ENCODE peak calls at places on chromosomes 13 and 19, in eight cellular contexts. One of them, this sample, is unnamed.
A peak's percentile ranks its signal among the peaks of the same experiment; 100 is the strongest.

GRCh38 chr13:74134226-74134776 is at the start of gene KLF12:
- DNase-seq in AG04449: peak; percentile 67
- DNase-seq in astrocyte of the cerebellum: peak; percentile 90
- DNase-seq in dorsolateral prefrontal cortex: peak; percentile 23
- DNase-seq in esophagus muscularis mucosa: peak; percentile 95
- DNase-seq in pancreas: peak; percentile 82
- DNase-seq in fibroblast of pulmonary artery: peak; percentile 95
- DNase-seq in testis: peak; percentile 84
- DNase-seq in this sample: peak; percentile 58

GRCh38 chr13:39107484-39108040 is 69.3 kb downstream of the NHLRC3 start:
- DNase-seq in AG04449: no peak
- DNase-seq in astrocyte of the cerebellum: no peak
- DNase-seq in dorsolateral prefrontal cortex: no peak
- DNase-seq in esophagus muscularis mucosa: no peak
- DNase-seq in pancreas: no peak
- DNase-seq in fibroblast of pulmonary artery: no peak
- DNase-seq in testis: no peak
- DNase-seq in this sample: no peak

GRCh38 chr13:91133941-91134772 is 213.3 kb upstream of the MIR17HG start:
- DNase-seq in AG04449: no peak
- DNase-seq in astrocyte of the cerebellum: peak; percentile 58
- DNase-seq in dorsolateral prefrontal cortex: no peak
- DNase-seq in esophagus muscularis mucosa: no peak
- DNase-seq in pancreas: peak; percentile 19
- DNase-seq in fibroblast of pulmonary artery: peak; percentile 79
- DNase-seq in testis: peak; percentile 63
- DNase-seq in this sample: no peak

GRCh38 chr19:47035127-47035494 is 13.3 kb downstream of the TMEM160 start:
- DNase-seq in AG04449: no peak
- DNase-seq in astrocyte of the cerebellum: no peak
- DNase-seq in dorsolateral prefrontal cortex: no peak
- DNase-seq in esophagus muscularis mucosa: no peak
- DNase-seq in pancreas: no peak
- DNase-seq in fibroblast of pulmonary artery: no peak
- DNase-seq in testis: no peak
- DNase-seq in this sample: no peak

GRCh38 chr13:107866666-107867623 is 348.4 kb downstream of the LIG4 start:
- DNase-seq in AG04449: no peak
- DNase-seq in astrocyte of the cerebellum: peak; percentile 9
- DNase-seq in dorsolateral prefrontal cortex: peak; percentile 24
- DNase-seq in esophagus muscularis mucosa: no peak
- DNase-seq in pancreas: no peak
- DNase-seq in fibroblast of pulmonary artery: peak; percentile 39
- DNase-seq in testis: peak; percentile 60
- DNase-seq in this sample: no peak

GRCh38 chr19:12884926-12885748 is 1.9 kb downstream of the KLF1 start:
- DNase-seq in AG04449: no peak
- DNase-seq in astrocyte of the cerebellum: no peak
- DNase-seq in dorsolateral prefrontal cortex: peak; percentile 53
- DNase-seq in esophagus muscularis mucosa: no peak
- DNase-seq in pancreas: peak; percentile 89
- DNase-seq in fibroblast of pulmonary artery: peak; percentile 60
- DNase-seq in testis: peak; percentile 78
- DNase-seq in this sample: no peak

GRCh38 chr13:114328034-114328433 is 13.7 kb downstream of the CHAMP1 start:
- DNase-seq in AG04449: no peak
- DNase-seq in astrocyte of the cerebellum: no peak
- DNase-seq in dorsolateral prefrontal cortex: no peak
- DNase-seq in esophagus muscularis mucosa: no peak
- DNase-seq in pancreas: no peak
- DNase-seq in fibroblast of pulmonary artery: no peak
- DNase-seq in testis: no peak
- DNase-seq in this sample: no peak

GRCh38 chr19:31742249-31742648 is 393.0 kb upstream of the TSHZ3 start:
- DNase-seq in AG04449: no peak
- DNase-seq in astrocyte of the cerebellum: no peak
- DNase-seq in dorsolateral prefrontal cortex: no peak
- DNase-seq in esophagus muscularis mucosa: no peak
- DNase-seq in pancreas: no peak
- DNase-seq in fibroblast of pulmonary artery: no peak
- DNase-seq in testis: no peak
- DNase-seq in this sample: no peak

GRCh38 chr19:53002479-53002878 is 11.2 kb upstream of the ERVV-1 start:
- DNase-seq in AG04449: no peak
- DNase-seq in astrocyte of the cerebellum: no peak
- DNase-seq in dorsolateral prefrontal cortex: no peak
- DNase-seq in esophagus muscularis mucosa: no peak
- DNase-seq in pancreas: no peak
- DNase-seq in fibroblast of pulmonary artery: no peak
- DNase-seq in testis: no peak
- DNase-seq in this sample: no peak

GRCh38 chr13:33283195-33283910 is 2.2 kb downstream of the STARD13 start:
- DNase-seq in AG04449: no peak
- DNase-seq in astrocyte of the cerebellum: no peak
- DNase-seq in dorsolateral prefrontal cortex: no peak
- DNase-seq in esophagus muscularis mucosa: no peak
- DNase-seq in pancreas: no peak
- DNase-seq in fibroblast of pulmonary artery: no peak
- DNase-seq in testis: no peak
- DNase-seq in this sample: no peak

GRCh38 chr13:27177852-27178251 is 6.2 kb upstream of the USP12 start:
- DNase-seq in AG04449: no peak
- DNase-seq in astrocyte of the cerebellum: no peak
- DNase-seq in dorsolateral prefrontal cortex: no peak
- DNase-seq in esophagus muscularis mucosa: no peak
- DNase-seq in pancreas: no peak
- DNase-seq in fibroblast of pulmonary artery: no peak
- DNase-seq in testis: no peak
- DNase-seq in this sample: no peak

GRCh38 chr13:27970382-27971235 is 1.5 kb upstream of the CDX2 start:
- DNase-seq in AG04449: no peak
- DNase-seq in astrocyte of the cerebellum: no peak
- DNase-seq in dorsolateral prefrontal cortex: no peak
- DNase-seq in esophagus muscularis mucosa: no peak
- DNase-seq in pancreas: no peak
- DNase-seq in fibroblast of pulmonary artery: no peak
- DNase-seq in testis: no peak
- DNase-seq in this sample: no peak

GRCh38 chr13:112898786-112899617 is 70.0 kb upstream of the MCF2L start:
- DNase-seq in AG04449: no peak
- DNase-seq in astrocyte of the cerebellum: no peak
- DNase-seq in dorsolateral prefrontal cortex: no peak
- DNase-seq in esophagus muscularis mucosa: no peak
- DNase-seq in pancreas: no peak
- DNase-seq in fibroblast of pulmonary artery: no peak
- DNase-seq in testis: no peak
- DNase-seq in this sample: no peak

GRCh38 chr19:19217110-19217509 is 5.4 kb downstream of the NCAN start:
- DNase-seq in AG04449: no peak
- DNase-seq in astrocyte of the cerebellum: no peak
- DNase-seq in dorsolateral prefrontal cortex: no peak
- DNase-seq in esophagus muscularis mucosa: no peak
- DNase-seq in pancreas: no peak
- DNase-seq in fibroblast of pulmonary artery: peak; percentile 48
- DNase-seq in testis: no peak
- DNase-seq in this sample: no peak

GRCh38 chr19:14530505-14530904 is 1.1 kb downstream of the TECR start:
- DNase-seq in AG04449: no peak
- DNase-seq in astrocyte of the cerebellum: no peak
- DNase-seq in dorsolateral prefrontal cortex: no peak
- DNase-seq in esophagus muscularis mucosa: no peak
- DNase-seq in pancreas: no peak
- DNase-seq in fibroblast of pulmonary artery: no peak
- DNase-seq in testis: no peak
- DNase-seq in this sample: no peak

GRCh38 chr19:23075031-23075733 is 41.6 kb upstream of the ZNF730 start:
- DNase-seq in AG04449: no peak
- DNase-seq in astrocyte of the cerebellum: peak; percentile 33
- DNase-seq in dorsolateral prefrontal cortex: no peak
- DNase-seq in esophagus muscularis mucosa: no peak
- DNase-seq in pancreas: peak; percentile 43
- DNase-seq in fibroblast of pulmonary artery: peak; percentile 80
- DNase-seq in testis: peak; percentile 85
- DNase-seq in this sample: no peak

GRCh38 chr19:19223636-19224035 is 11.9 kb downstream of the NCAN start:
- DNase-seq in AG04449: no peak
- DNase-seq in astrocyte of the cerebellum: no peak
- DNase-seq in dorsolateral prefrontal cortex: no peak
- DNase-seq in esophagus muscularis mucosa: no peak
- DNase-seq in pancreas: no peak
- DNase-seq in fibroblast of pulmonary artery: no peak
- DNase-seq in testis: no peak
- DNase-seq in this sample: no peak

GRCh38 chr19:45069056-45069455 is 7.2 kb downstream of the ZNF296 start:
- DNase-seq in AG04449: no peak
- DNase-seq in astrocyte of the cerebellum: no peak
- DNase-seq in dorsolateral prefrontal cortex: no peak
- DNase-seq in esophagus muscularis mucosa: no peak
- DNase-seq in pancreas: no peak
- DNase-seq in fibroblast of pulmonary artery: no peak
- DNase-seq in testis: peak; percentile 39
- DNase-seq in this sample: no peak

GRCh38 chr19:5257155-5258045 is 83.2 kb downstream of the PTPRS start:
- DNase-seq in AG04449: no peak
- DNase-seq in astrocyte of the cerebellum: no peak
- DNase-seq in dorsolateral prefrontal cortex: no peak
- DNase-seq in esophagus muscularis mucosa: no peak
- DNase-seq in pancreas: no peak
- DNase-seq in fibroblast of pulmonary artery: no peak
- DNase-seq in testis: no peak
- DNase-seq in this sample: no peak

GRCh38 chr19:5253403-5254110 is 87.1 kb downstream of the PTPRS start:
- DNase-seq in AG04449: no peak
- DNase-seq in astrocyte of the cerebellum: no peak
- DNase-seq in dorsolateral prefrontal cortex: no peak
- DNase-seq in esophagus muscularis mucosa: no peak
- DNase-seq in pancreas: no peak
- DNase-seq in fibroblast of pulmonary artery: no peak
- DNase-seq in testis: no peak
- DNase-seq in this sample: no peak

GRCh38 chr19:5254543-5254942 is 86.1 kb downstream of the PTPRS start:
- DNase-seq in AG04449: no peak
- DNase-seq in astrocyte of the cerebellum: no peak
- DNase-seq in dorsolateral prefrontal cortex: no peak
- DNase-seq in esophagus muscularis mucosa: no peak
- DNase-seq in pancreas: no peak
- DNase-seq in fibroblast of pulmonary artery: no peak
- DNase-seq in testis: no peak
- DNase-seq in this sample: no peak

GRCh38 chr19:5255602-5256231 is 84.9 kb downstream of the PTPRS start:
- DNase-seq in AG04449: no peak
- DNase-seq in astrocyte of the cerebellum: no peak
- DNase-seq in dorsolateral prefrontal cortex: no peak
- DNase-seq in esophagus muscularis mucosa: no peak
- DNase-seq in pancreas: no peak
- DNase-seq in fibroblast of pulmonary artery: no peak
- DNase-seq in testis: no peak
- DNase-seq in this sample: no peak

DNA sequence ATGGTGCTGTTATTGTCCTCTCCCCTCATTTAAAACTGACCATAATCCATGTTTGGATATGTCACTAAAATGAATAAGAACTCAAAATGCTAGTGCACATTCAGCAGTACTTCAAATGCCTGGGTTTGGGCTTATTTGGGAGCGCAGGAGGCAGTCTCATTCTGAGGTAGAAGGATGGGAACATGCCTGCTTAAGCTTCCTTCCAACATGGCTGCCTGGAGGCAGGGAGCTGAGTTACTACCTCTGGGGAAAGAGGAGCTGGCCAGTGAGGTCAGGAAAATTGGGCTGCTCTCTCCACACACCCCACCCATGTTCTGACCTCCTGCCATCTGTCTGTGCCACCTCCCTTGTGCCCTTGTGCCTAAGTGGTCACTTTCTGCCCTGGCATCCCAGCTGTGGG is 85.7 kb downstream of the PTPRS start:
- DNase-seq in AG04449: no peak
- DNase-seq in astrocyte of the cerebellum: no peak
- DNase-seq in dorsolateral prefrontal cortex: no peak
- DNase-seq in esophagus muscularis mucosa: no peak
- DNase-seq in pancreas: no peak
- DNase-seq in fibroblast of pulmonary artery: no peak
- DNase-seq in testis: no peak
- DNase-seq in this sample: no peak
- TF ChIP-seq CTCF in AG04449: no peak
- TF ChIP-seq CTCF in astrocyte of the cerebellum: no peak
- TF ChIP-seq CTCF in dorsolateral prefrontal cortex: no peak
- TF ChIP-seq CTCF in esophagus muscularis mucosa: no peak
- TF ChIP-seq CTCF in pancreas: no peak
- TF ChIP-seq CTCF in fibroblast of pulmonary artery: no peak
- TF ChIP-seq CTCF in testis: no peak
- TF ChIP-seq CTCF in this sample: no peak

GRCh38 chr19:38250821-38251563 is 5.2 kb downstream of the PPP1R14A start:
- DNase-seq in AG04449: no peak
- DNase-seq in astrocyte of the cerebellum: no peak
- DNase-seq in dorsolateral prefrontal cortex: peak; percentile 56
- DNase-seq in esophagus muscularis mucosa: no peak
- DNase-seq in pancreas: peak; percentile 73
- DNase-seq in fibroblast of pulmonary artery: peak; percentile 75
- DNase-seq in testis: peak; percentile 95
- DNase-seq in this sample: no peak
- H3K4me3 ChIP-seq in AG04449: no peak overlapping the region
- H3K4me3 ChIP-seq in astrocyte of the cerebellum: no peak overlapping the region
- H3K4me3 ChIP-seq in dorsolateral prefrontal cortex: peak overlapping the region; percentile 4
- H3K4me3 ChIP-seq in esophagus muscularis mucosa: peak overlapping the region; percentile 72
- H3K4me3 ChIP-seq in pancreas: no peak overlapping the region
- H3K4me3 ChIP-seq in fibroblast of pulmonary artery: peak overlapping the region; percentile 24
- H3K4me3 ChIP-seq in testis: no peak overlapping the region
- H3K4me3 ChIP-seq in this sample: no peak overlapping the region

GRCh38 chr19:10288662-10289166 is 1.0 kb upstream of the ICAM5 start:
- DNase-seq in AG04449: no peak
- DNase-seq in astrocyte of the cerebellum: no peak
- DNase-seq in dorsolateral prefrontal cortex: no peak
- DNase-seq in esophagus muscularis mucosa: no peak
- DNase-seq in pancreas: no peak
- DNase-seq in fibroblast of pulmonary artery: peak; percentile 40
- DNase-seq in testis: no peak
- DNase-seq in this sample: no peak
- TF ChIP-seq CTCF in AG04449: no peak
- TF ChIP-seq CTCF in astrocyte of the cerebellum: no peak
- TF ChIP-seq CTCF in dorsolateral prefrontal cortex: no peak
- TF ChIP-seq CTCF in esophagus muscularis mucosa: no peak
- TF ChIP-seq CTCF in pancreas: no peak
- TF ChIP-seq CTCF in fibroblast of pulmonary artery: no peak
- TF ChIP-seq CTCF in testis: no peak
- TF ChIP-seq CTCF in this sample: no peak

DNA sequence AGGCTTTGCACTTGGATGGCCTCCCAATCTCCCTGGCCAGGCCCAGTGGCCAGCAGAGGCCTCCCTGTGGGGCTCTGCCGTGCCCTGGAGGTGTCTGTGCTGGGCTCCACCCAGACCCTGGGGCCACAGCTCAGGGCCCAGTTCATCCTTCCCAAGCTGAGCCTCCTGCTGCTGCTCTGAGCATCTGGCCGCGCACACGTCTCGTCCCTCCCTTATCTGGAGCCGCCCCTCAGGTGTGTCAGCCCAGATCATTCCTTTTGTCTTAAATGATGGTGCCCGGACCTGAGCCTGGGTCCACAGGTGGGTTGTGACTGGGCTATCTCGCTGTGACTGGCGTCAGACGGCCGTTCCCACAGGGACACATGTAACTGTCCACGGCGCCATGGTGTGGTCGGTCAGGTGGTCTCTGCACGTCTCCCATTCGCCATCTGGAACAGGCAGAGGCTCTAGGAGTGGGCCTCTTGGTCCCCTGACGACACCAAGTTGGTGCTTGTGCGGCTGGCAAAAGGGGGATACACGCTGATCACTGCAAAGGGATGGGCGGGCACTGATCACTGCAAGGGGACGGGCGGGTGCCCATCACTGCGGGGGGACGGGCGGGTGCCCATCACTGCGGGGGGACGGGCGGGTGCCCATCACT is 14.3 kb upstream of the ZNF554 start:
- DNase-seq in AG04449: no peak
- DNase-seq in astrocyte of the cerebellum: no peak
- DNase-seq in dorsolateral prefrontal cortex: no peak
- DNase-seq in esophagus muscularis mucosa: no peak
- DNase-seq in pancreas: no peak
- DNase-seq in fibroblast of pulmonary artery: no peak
- DNase-seq in testis: no peak
- DNase-seq in this sample: no peak
- H3K4me3 ChIP-seq in AG04449: no peak overlapping the region
- H3K4me3 ChIP-seq in astrocyte of the cerebellum: no peak overlapping the region
- H3K4me3 ChIP-seq in dorsolateral prefrontal cortex: no peak overlapping the region
- H3K4me3 ChIP-seq in esophagus muscularis mucosa: no peak overlapping the region
- H3K4me3 ChIP-seq in pancreas: no peak overlapping the region
- H3K4me3 ChIP-seq in fibroblast of pulmonary artery: no peak overlapping the region
- H3K4me3 ChIP-seq in testis: no peak overlapping the region
- H3K4me3 ChIP-seq in this sample: no peak overlapping the region